ENCODE peak calls at places on chromosomes 2 and 18, in nine cellular contexts. U is HFFc6, A is pancreas, M is left ventricle myocardium inferior, J is OCI-LY7, O is K562, W is MM.1S, Q is sigmoid colon, Z is nephron progenitor cell. V is an unnamed sample.

GRCh38 chr18:53567935-53568574 is 656.4 kb downstream of the MBD2 start:
- DNase-seq in Q (no peak), U (peak), Z (peak), O (no peak), M (no peak), J (peak), A (no peak), W (peak), V (peak)

GRCh38 chr18:65547046-65547445 is 203.8 kb upstream of the CDH7 start:
- DNase-seq in U (no peak), Q (no peak), W (no peak), O (no peak), J (no peak), A (no peak), Z (no peak), M (no peak), V (no peak)

GRCh38 chr2:42842418-42842817 is 50.0 kb upstream of the HAAO start:
- DNase-seq in W (no peak), A (no peak), M (no peak), Q (no peak), J (no peak), O (no peak), U (no peak), Z (no peak), V (no peak)

GRCh38 chr2:216633616-216634316 is 546 bp downstream of the IGFBP2 start:
- DNase-seq in M (no peak), W (no peak), Q (no peak), Z (no peak), J (no peak), U (no peak), O (no peak), A (peak), V (peak)

GRCh38 chr18:44835555-44836156 is 155.0 kb downstream of the SETBP1 start:
- DNase-seq in A (no peak), M (no peak), Z (no peak), U (no peak), O (no peak), W (no peak), J (no peak), Q (peak), V (no peak)

GRCh38 chr2:196268022-196268421 is 96.6 kb upstream of the STK17B start:
- DNase-seq in Z (no peak), M (no peak), J (no peak), U (no peak), W (no peak), O (no peak), A (no peak), Q (no peak), V (no peak)

GRCh38 chr18:57859314-57859713 is 56.2 kb upstream of the ATP8B1 start:
- DNase-seq in J (peak), Z (no peak), A (peak), O (peak), Q (no peak), U (no peak), M (no peak), W (no peak), V (no peak)

GRCh38 chr18:79852561-79853302 is 55.0 kb downstream of the KCNG2 start:
- DNase-seq in W (no peak), M (no peak), U (no peak), A (no peak), J (no peak), O (no peak), Q (no peak), Z (no peak), V (no peak)

GRCh38 chr18:35672897-35673296 is 91.4 kb downstream of the GALNT1 start:
- DNase-seq in O (no peak), J (no peak), Z (no peak), A (no peak), U (peak), W (no peak), Q (no peak), M (no peak), V (no peak)

GRCh38 chr2:130736487-130736886 is 7.6 kb downstream of the GPR148 start:
- DNase-seq in M (peak), Z (no peak), A (no peak), O (no peak), U (no peak), Q (no peak), W (no peak), J (no peak), V (no peak)

GRCh38 chr2:233422649-233423435 is 68.5 kb downstream of the DGKD start:
- DNase-seq in W (no peak), O (no peak), Q (no peak), A (no peak), Z (no peak), M (no peak), J (no peak), U (no peak), V (no peak)

GRCh38 chr2:169583494-169583893 is 657 bp upstream of the PPIG start:
- DNase-seq in Q (no peak), J (no peak), Z (no peak), M (no peak), A (no peak), O (no peak), W (no peak), U (no peak), V (no peak)

GRCh38 chr2:134869941-134870736 is 31.7 kb downstream of the ACMSD start:
- DNase-seq in W (no peak), Q (no peak), J (no peak), U (no peak), A (no peak), Z (no peak), M (peak), O (no peak), V (no peak)

GRCh38 chr2:241701155-241701404 is 759 bp upstream of the ING5 start:
- DNase-seq in Z (no peak), U (peak), O (no peak), A (no peak), Q (no peak), J (peak), W (peak), M (no peak), V (no peak)

GRCh38 chr2:48651127-48651526 is 33.5 kb downstream of the GTF2A1L start:
- DNase-seq in M (no peak), O (no peak), J (no peak), A (no peak), U (peak), Z (no peak), W (no peak), Q (no peak), V (no peak)

GRCh38 chr2:205696541-205697441 is 14.5 kb downstream of the NRP2 start:
- DNase-seq in U (no peak), M (no peak), A (no peak), Q (peak), J (no peak), Z (no peak), O (no peak), W (no peak), V (peak)

GRCh38 chr18:11553098-11553940 is 56.1 kb upstream of the SLC35G4 start:
- DNase-seq in A (peak), U (peak), Q (no peak), O (peak), M (no peak), W (peak), J (peak), Z (peak), V (peak)

GRCh38 chr18:58527116-58528010 is 101.5 kb downstream of the ALPK2 start:
- DNase-seq in M (no peak), O (no peak), J (no peak), A (no peak), W (no peak), Z (no peak), Q (no peak), U (peak), V (no peak)

GRCh38 chr18:21722687-21723086 is 17.9 kb upstream of the MIB1 start:
- DNase-seq in W (no peak), Q (no peak), O (no peak), U (no peak), M (no peak), J (no peak), Z (no peak), A (no peak), V (no peak)

GRCh38 chr2:10372195-10372861 is 69.6 kb downstream of the HPCAL1 start:
- DNase-seq in O (no peak), A (peak), M (no peak), J (no peak), W (no peak), Q (no peak), U (no peak), Z (no peak), V (no peak)

GRCh38 chr2:28471214-28471613 is 24.6 kb upstream of the PLB1 start:
- DNase-seq in J (no peak), Z (no peak), Q (peak), U (no peak), A (no peak), W (no peak), O (peak), M (no peak), V (no peak)

GRCh38 chr2:179020156-179020750 is 29.7 kb downstream of the CCDC141 start:
- DNase-seq in O (peak), W (peak), Z (peak), U (no peak), M (no peak), J (peak), A (peak), Q (no peak), V (peak)

GRCh38 chr2:105085525-105085924 is 47.7 kb downstream of the MRPS9 start:
- DNase-seq in Q (no peak), M (no peak), J (no peak), O (no peak), Z (no peak), A (no peak), U (no peak), W (no peak), V (no peak)

GRCh38 chr18:21484851-21485636 is 115.5 kb downstream of the ESCO1 start:
- DNase-seq in A (no peak), Q (no peak), Z (no peak), U (peak), J (no peak), M (no peak), W (no peak), O (peak), V (no peak)

GRCh38 chr2:157480182-157480961 is 36.5 kb upstream of the CYTIP start:
- DNase-seq in M (peak), U (no peak), J (no peak), Z (no peak), O (no peak), Q (no peak), W (no peak), A (peak), V (no peak)

GRCh38 chr2:38515155-38516074 is 87.3 kb downstream of the HNRNPLL start:
- DNase-seq in Q (peak), A (peak), Z (peak), U (no peak), J (no peak), M (peak), W (no peak), O (peak), V (no peak)

GRCh38 chr18:31610841-31611240 is 19.2 kb downstream of the TTR start:
- DNase-seq in A (peak), Z (peak), Q (no peak), M (no peak), J (peak), W (no peak), U (no peak), O (no peak), V (peak)

GRCh38 chr2:43537137-43537536 is 58.7 kb downstream of the THADA start:
- DNase-seq in W (no peak), J (no peak), Q (no peak), U (no peak), Z (no peak), A (no peak), O (no peak), M (no peak), V (no peak)

GRCh38 chr2:181685150-181685688 is 4.9 kb upstream of the NEUROD1 start:
- DNase-seq in O (no peak), J (no peak), Q (no peak), U (no peak), M (no peak), Z (peak), W (no peak), A (no peak), V (peak)

GRCh38 chr18:13619505-13620205 is 106.7 kb downstream of the FAM210A start:
- DNase-seq in U (no peak), Q (peak), J (no peak), Z (no peak), M (no peak), O (no peak), A (no peak), W (no peak), V (no peak)

GRCh38 chr2:226758886-226759660 is 40.5 kb downstream of the IRS1 start:
- DNase-seq in W (no peak), A (no peak), J (no peak), Q (no peak), O (no peak), Z (no peak), U (peak), M (no peak), V (no peak)

DNA sequence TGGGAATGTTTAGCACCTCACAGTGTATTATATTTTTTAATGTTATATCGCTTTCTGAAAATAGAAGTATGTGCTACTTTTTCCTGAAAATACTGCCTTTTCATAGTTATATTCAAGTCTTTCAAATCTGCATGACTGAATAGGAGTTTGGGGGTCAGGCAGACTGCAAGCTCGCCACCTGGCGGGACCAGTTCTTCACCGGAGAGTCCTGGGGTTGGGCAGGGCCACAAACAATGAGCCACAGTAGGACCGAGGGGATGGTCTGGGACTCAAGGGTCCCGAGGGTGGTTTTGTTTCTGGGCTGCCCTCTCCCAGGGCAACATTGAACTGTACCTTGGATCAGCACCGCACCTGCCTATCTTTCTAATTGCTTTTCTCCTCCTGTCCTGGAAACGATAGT is 70.6 kb downstream of the VWA3B start:
- DNase-seq in Z (no peak), M (no peak), U (no peak), J (peak), W (no peak), O (no peak), A (no peak), Q (no peak), V (peak)
- TF ChIP-seq CTCF in Z (no peak), M (no peak), U (no peak), J (peak), W (no peak), O (peak), A (no peak), Q (no peak), V (no peak)

GRCh38 chr2:204074434-204074833 is 137.9 kb downstream of the ICOS start:
- DNase-seq in A (no peak), W (no peak), Q (no peak), J (no peak), O (no peak), U (peak), Z (no peak), M (no peak), V (no peak)

GRCh38 chr2:204069804-204070203 is 133.2 kb downstream of the ICOS start:
- DNase-seq in O (no peak), W (no peak), U (no peak), Z (no peak), M (no peak), Q (no peak), A (no peak), J (no peak), V (no peak)

GRCh38 chr2:204078003-204078698 is 141.6 kb downstream of the ICOS start:
- DNase-seq in Q (no peak), Z (no peak), M (no peak), O (no peak), A (no peak), J (no peak), U (no peak), W (peak), V (no peak)

GRCh38 chr2:204072443-204073324 is 136.1 kb downstream of the ICOS start:
- DNase-seq in A (peak), J (peak), W (peak), M (no peak), O (peak), Z (peak), Q (no peak), U (no peak), V (peak)
- TF ChIP-seq CTCF in A (no peak), J (peak), W (peak), M (peak), O (peak), Z (peak), Q (no peak), U (peak), V (peak)

GRCh38 chr2:211451642-211452041 is 895.2 kb downstream of the CPS1 start:
- DNase-seq in Z (no peak), W (no peak), Q (no peak), U (no peak), A (no peak), M (no peak), O (no peak), J (no peak), V (no peak)
- TF ChIP-seq CTCF in Z (no peak), W (no peak), Q (no peak), U (no peak), A (no peak), M (no peak), O (no peak), J (no peak), V (no peak)

GRCh38 chr2:176120369-176121307 is 1.9 kb upstream of the HOXD9 start:
- DNase-seq in W (no peak), U (no peak), M (no peak), J (no peak), Z (no peak), A (no peak), O (no peak), Q (no peak), V (no peak)

GRCh38 chr2:176115883-176116813 is at the start of gene HOXD10:
- DNase-seq in O (no peak), Z (peak), Q (peak), U (no peak), A (no peak), W (no peak), M (no peak), J (no peak), V (peak)

GRCh38 chr2:176117162-176117822 is 714 bp downstream of the HOXD10 start:
- DNase-seq in Q (peak), J (no peak), A (no peak), U (no peak), W (no peak), Z (peak), M (no peak), O (no peak), V (no peak)

GRCh38 chr2:176117823-176118376 is 1.3 kb downstream of the HOXD10 start:
- DNase-seq in Z (peak), Q (no peak), W (no peak), M (no peak), U (no peak), J (no peak), A (no peak), O (no peak), V (no peak)

DNA sequence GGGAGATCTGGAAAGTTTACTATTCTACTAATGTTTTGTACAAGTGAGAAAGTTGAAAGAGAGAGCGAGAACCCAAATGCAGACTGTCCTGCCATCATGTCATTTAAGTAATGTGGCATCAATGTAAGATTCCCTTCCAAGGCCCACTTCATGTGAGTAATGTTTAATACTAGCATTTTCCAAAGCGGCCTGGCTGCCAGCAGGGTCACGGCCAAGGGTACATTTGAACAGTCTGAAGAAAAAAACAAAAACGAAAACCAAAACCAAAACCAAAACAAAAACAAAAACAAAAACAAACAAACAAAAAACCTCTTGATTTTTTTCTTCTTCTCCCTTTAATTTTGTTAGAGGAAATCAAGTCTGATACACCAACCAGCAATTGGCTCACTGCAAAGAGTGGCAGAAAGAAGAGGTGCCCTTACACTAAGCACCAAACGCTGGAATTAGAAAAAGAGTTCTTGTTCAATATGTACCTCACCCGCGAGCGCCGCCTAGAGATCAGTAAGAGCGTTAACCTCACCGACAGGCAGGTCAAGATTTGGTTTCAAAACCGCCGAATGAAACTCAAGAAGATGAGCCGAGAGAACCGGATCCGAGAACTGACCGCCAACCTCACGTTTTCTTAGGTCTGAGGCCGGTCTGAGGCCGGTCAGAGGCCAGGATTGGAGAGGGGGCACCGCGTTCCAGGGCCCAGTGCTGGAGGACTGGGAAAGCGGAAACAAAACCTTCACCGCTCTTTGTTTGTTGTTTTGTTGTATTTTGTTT is 2.2 kb downstream of the HOXD10 start:
- DNase-seq in U (no peak), Z (peak), O (peak), Q (no peak), W (peak), J (peak), A (no peak), M (no peak), V (no peak)
- TF ChIP-seq CTCF in U (peak), Z (peak), O (peak), Q (no peak), W (peak), J (peak), A (peak), M (peak), V (peak)

GRCh38 chr2:12113364-12113763 is 366.9 kb downstream of the LPIN1 start:
- DNase-seq in O (no peak), J (no peak), W (no peak), Z (no peak), M (no peak), A (no peak), Q (no peak), U (no peak), V (no peak)
- TF ChIP-seq CTCF in O (no peak), J (no peak), W (no peak), Z (no peak), M (no peak), A (no peak), Q (no peak), U (no peak), V (no peak)

DNA sequence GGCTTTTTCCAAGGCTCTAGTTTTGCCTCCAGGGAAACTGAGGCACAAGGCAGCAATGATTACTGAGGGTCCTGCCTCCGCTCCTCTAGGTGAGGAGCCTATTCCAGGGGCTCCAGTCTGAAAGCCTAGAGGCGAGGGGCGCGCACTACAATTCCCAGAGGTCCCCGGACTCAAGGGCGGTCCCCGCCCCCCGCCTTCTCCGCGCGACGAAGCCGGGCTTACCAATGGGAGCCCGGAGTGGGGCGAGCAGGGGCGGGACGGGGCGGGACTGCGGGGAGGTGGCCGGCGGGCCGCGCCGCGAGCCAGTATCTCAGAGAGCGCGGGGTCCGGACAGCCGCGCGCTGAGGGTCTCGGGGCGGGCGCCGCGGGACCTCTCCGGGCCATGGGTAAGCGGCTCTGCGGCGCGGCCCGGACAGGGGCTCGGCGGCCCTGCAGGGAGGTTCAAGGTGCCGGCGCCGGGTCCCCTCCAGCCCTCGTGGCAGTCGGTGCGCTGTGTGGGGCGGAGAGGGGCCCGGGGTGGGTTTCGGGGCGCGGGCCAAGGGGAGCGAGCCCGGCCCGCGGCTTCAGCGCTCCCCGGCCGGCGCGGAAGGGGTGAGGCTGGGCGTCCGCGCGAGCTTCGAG is at the start of gene ARID5A:
- DNase-seq in Q (peak), U (peak), J (peak), Z (peak), W (peak), M (peak), O (peak), A (peak), V (peak)
- TF ChIP-seq CTCF in Q (peak), U (peak), J (no peak), Z (peak), W (peak), M (peak), O (no peak), A (peak), V (peak)